ENCODE peak calls at places on chromosomes 7 and 10, in ten cellular contexts. W, T, L, C, K, V, R, U, I and H are unnamed samples.

GRCh38 chr10:3117486-3117885 is 50.1 kb downstream of the PFKP start:
- DNase-seq in W (no peak), T (no peak), L (no peak), C (no peak), K (no peak), V (no peak), R (no peak), U (no peak), I (no peak), H (no peak)

GRCh38 chr10:27741173-27742091 is 4.2 kb downstream of the MKX start:
- DNase-seq in W (no peak), T (peak; percentile 9), L (no peak), C (no peak), K (no peak), V (no peak), R (peak; percentile 15), U (no peak), I (no peak), H (no peak)

GRCh38 chr7:18829518-18830252 is 287.8 kb downstream of the TWIST1 start:
- DNase-seq in W (peak; percentile 36), T (no peak), L (no peak), C (no peak), K (no peak), V (no peak), R (no peak), U (no peak), I (no peak), H (no peak)

GRCh38 chr7:4734587-4735365 is 40.6 kb upstream of the AP5Z1 start:
- DNase-seq in W (no peak), T (no peak), L (no peak), C (no peak), K (no peak), V (no peak), R (no peak), U (no peak), I (no peak), H (no peak)

GRCh38 chr7:114818501-114818900 is 103.4 kb upstream of the MDFIC start:
- DNase-seq in W (peak; percentile 63), T (no peak), L (peak; percentile 41), C (no peak), K (no peak), V (no peak), R (no peak), U (no peak), I (no peak), H (peak; percentile 10)

GRCh38 chr10:50325449-50326188 is 74.3 kb upstream of the ASAH2 start:
- DNase-seq in W (peak; percentile 90), T (peak; percentile 16), L (peak; percentile 56), C (no peak), K (peak; percentile 73), V (peak; percentile 45), R (peak; percentile 75), U (no peak), I (peak; percentile 87), H (peak; percentile 89)

GRCh38 chr7:156751319-156751718 is 110.7 kb downstream of the RNF32 start:
- DNase-seq in W (peak; percentile 89), T (no peak), L (peak; percentile 17), C (no peak), K (no peak), V (peak; percentile 84), R (no peak), U (peak; percentile 46), I (no peak), H (peak; percentile 82)

GRCh38 chr10:69087600-69088470 is at the start of gene SRGN:
- DNase-seq in W (peak; percentile 87), T (peak; percentile 55), L (peak; percentile 68), C (peak; percentile 59), K (peak; percentile 92), V (peak; percentile 94), R (peak; percentile 84), U (peak; percentile 78), I (peak; percentile 90), H (no peak)

GRCh38 chr7:140217750-140218501 is 41.1 kb upstream of the KDM7A start:
- DNase-seq in W (no peak), T (no peak), L (no peak), C (no peak), K (no peak), V (no peak), R (no peak), U (no peak), I (peak; percentile 48), H (no peak)

GRCh38 chr7:156475666-156476065 is 164.9 kb upstream of the RNF32 start:
- DNase-seq in W (peak; percentile 46), T (no peak), L (peak; percentile 39), C (no peak), K (no peak), V (no peak), R (peak; percentile 59), U (no peak), I (peak; percentile 54), H (peak; percentile 79)

GRCh38 chr10:29896053-29896452 is 163.3 kb downstream of the JCAD start:
- DNase-seq in W (no peak), T (no peak), L (no peak), C (no peak), K (no peak), V (no peak), R (no peak), U (no peak), I (no peak), H (no peak)

GRCh38 chr7:21076054-21076453 is 289.4 kb upstream of the SP8 start:
- DNase-seq in W (no peak), T (peak; percentile 70), L (no peak), C (no peak), K (no peak), V (no peak), R (no peak), U (no peak), I (no peak), H (no peak)

GRCh38 chr10:72297281-72297967 is 23.7 kb downstream of the DDIT4 start:
- DNase-seq in W (peak; percentile 92), T (peak; percentile 82), L (peak; percentile 96), C (peak; percentile 86), K (peak; percentile 100), V (peak; percentile 99), R (peak; percentile 95), U (peak; percentile 96), I (peak; percentile 98), H (no peak)

GRCh38 chr10:3401491-3401938 is 228.9 kb upstream of the PITRM1 start:
- DNase-seq in W (peak; percentile 65), T (no peak), L (no peak), C (no peak), K (no peak), V (no peak), R (no peak), U (no peak), I (no peak), H (no peak)